ENCODE peak calls at places on chromosomes 3 and 15, in eight cellular contexts. One of them, this sample, is unnamed.

GRCh38 chr15:62449638-62450037 is 284.6 kb upstream of the C2CD4B start:
- DNase-seq in IMR-90: no peak
- DNase-seq in stimulated activated CD4-positive, alpha-beta T cell treated with anti-CD3 and anti-CD28 coated beads, Interleukin-4, amount 100 ng/mL, for 24 hours: no peak
- DNase-seq in HCEC 1CT: no peak
- DNase-seq in AG09319: no peak
- DNase-seq in HFFc6: no peak
- DNase-seq in effector CD4-positive, alpha-beta T cell: no peak
- DNase-seq in mammary epithelial cell: no peak
- DNase-seq in this sample: no peak

GRCh38 chr15:66462630-66463029 is 34.9 kb downstream of the SNAPC5 start:
- DNase-seq in IMR-90: peak; percentile 12
- DNase-seq in stimulated activated CD4-positive, alpha-beta T cell treated with anti-CD3 and anti-CD28 coated beads, Interleukin-4, amount 100 ng/mL, for 24 hours: no peak
- DNase-seq in HCEC 1CT: no peak
- DNase-seq in AG09319: no peak
- DNase-seq in HFFc6: no peak
- DNase-seq in effector CD4-positive, alpha-beta T cell: no peak
- DNase-seq in mammary epithelial cell: no peak
- DNase-seq in this sample: no peak

GRCh38 chr3:159236306-159236705 is 434.5 kb downstream of the MFSD1 start:
- DNase-seq in IMR-90: no peak
- DNase-seq in stimulated activated CD4-positive, alpha-beta T cell treated with anti-CD3 and anti-CD28 coated beads, Interleukin-4, amount 100 ng/mL, for 24 hours: no peak
- DNase-seq in HCEC 1CT: peak; percentile 57
- DNase-seq in AG09319: no peak
- DNase-seq in HFFc6: no peak
- DNase-seq in effector CD4-positive, alpha-beta T cell: no peak
- DNase-seq in mammary epithelial cell: no peak
- DNase-seq in this sample: no peak

GRCh38 chr3:184670091-184670602 is 41.7 kb downstream of the MAGEF1 start:
- DNase-seq in IMR-90: no peak
- DNase-seq in stimulated activated CD4-positive, alpha-beta T cell treated with anti-CD3 and anti-CD28 coated beads, Interleukin-4, amount 100 ng/mL, for 24 hours: no peak
- DNase-seq in HCEC 1CT: no peak
- DNase-seq in AG09319: no peak
- DNase-seq in HFFc6: no peak
- DNase-seq in effector CD4-positive, alpha-beta T cell: no peak
- DNase-seq in mammary epithelial cell: no peak
- DNase-seq in this sample: no peak

GRCh38 chr3:127734181-127734720 is 61.5 kb downstream of the ABTB1 start:
- DNase-seq in IMR-90: no peak
- DNase-seq in stimulated activated CD4-positive, alpha-beta T cell treated with anti-CD3 and anti-CD28 coated beads, Interleukin-4, amount 100 ng/mL, for 24 hours: no peak
- DNase-seq in HCEC 1CT: no peak
- DNase-seq in AG09319: no peak
- DNase-seq in HFFc6: no peak
- DNase-seq in effector CD4-positive, alpha-beta T cell: no peak
- DNase-seq in mammary epithelial cell: no peak
- DNase-seq in this sample: no peak

GRCh38 chr3:15165061-15165460 is 41.0 kb upstream of the CAPN7 start:
- DNase-seq in IMR-90: no peak
- DNase-seq in stimulated activated CD4-positive, alpha-beta T cell treated with anti-CD3 and anti-CD28 coated beads, Interleukin-4, amount 100 ng/mL, for 24 hours: no peak
- DNase-seq in HCEC 1CT: no peak
- DNase-seq in AG09319: no peak
- DNase-seq in HFFc6: no peak
- DNase-seq in effector CD4-positive, alpha-beta T cell: no peak
- DNase-seq in mammary epithelial cell: no peak
- DNase-seq in this sample: no peak

GRCh38 chr3:59258591-59258990 is 208.8 kb upstream of the CFAP20DC start:
- DNase-seq in IMR-90: no peak
- DNase-seq in stimulated activated CD4-positive, alpha-beta T cell treated with anti-CD3 and anti-CD28 coated beads, Interleukin-4, amount 100 ng/mL, for 24 hours: no peak
- DNase-seq in HCEC 1CT: no peak
- DNase-seq in AG09319: no peak
- DNase-seq in HFFc6: no peak
- DNase-seq in effector CD4-positive, alpha-beta T cell: no peak
- DNase-seq in mammary epithelial cell: no peak
- DNase-seq in this sample: no peak

GRCh38 chr3:40623567-40623966 is 98.8 kb downstream of the ZNF621 start:
- DNase-seq in IMR-90: no peak
- DNase-seq in stimulated activated CD4-positive, alpha-beta T cell treated with anti-CD3 and anti-CD28 coated beads, Interleukin-4, amount 100 ng/mL, for 24 hours: no peak
- DNase-seq in HCEC 1CT: no peak
- DNase-seq in AG09319: no peak
- DNase-seq in HFFc6: no peak
- DNase-seq in effector CD4-positive, alpha-beta T cell: no peak
- DNase-seq in mammary epithelial cell: peak; percentile 97
- DNase-seq in this sample: peak; percentile 63

GRCh38 chr15:38540516-38540915 is 24.1 kb downstream of the RASGRP1 start:
- DNase-seq in IMR-90: no peak
- DNase-seq in stimulated activated CD4-positive, alpha-beta T cell treated with anti-CD3 and anti-CD28 coated beads, Interleukin-4, amount 100 ng/mL, for 24 hours: no peak
- DNase-seq in HCEC 1CT: no peak
- DNase-seq in AG09319: no peak
- DNase-seq in HFFc6: peak; percentile 32
- DNase-seq in effector CD4-positive, alpha-beta T cell: no peak
- DNase-seq in mammary epithelial cell: no peak
- DNase-seq in this sample: no peak

GRCh38 chr3:57963811-57964346 is 44.3 kb upstream of the FLNB start:
- DNase-seq in IMR-90: no peak
- DNase-seq in stimulated activated CD4-positive, alpha-beta T cell treated with anti-CD3 and anti-CD28 coated beads, Interleukin-4, amount 100 ng/mL, for 24 hours: no peak
- DNase-seq in HCEC 1CT: no peak
- DNase-seq in AG09319: no peak
- DNase-seq in HFFc6: no peak
- DNase-seq in effector CD4-positive, alpha-beta T cell: no peak
- DNase-seq in mammary epithelial cell: peak; percentile 75
- DNase-seq in this sample: no peak

GRCh38 chr15:73991260-73991659 is 835 bp downstream of the STOML1 start:
- DNase-seq in IMR-90: no peak
- DNase-seq in stimulated activated CD4-positive, alpha-beta T cell treated with anti-CD3 and anti-CD28 coated beads, Interleukin-4, amount 100 ng/mL, for 24 hours: no peak
- DNase-seq in HCEC 1CT: peak; percentile 56
- DNase-seq in AG09319: no peak
- DNase-seq in HFFc6: no peak
- DNase-seq in effector CD4-positive, alpha-beta T cell: no peak
- DNase-seq in mammary epithelial cell: no peak
- DNase-seq in this sample: no peak

GRCh38 chr3:33417051-33417673 is 23.0 kb downstream of the UBP1 start:
- DNase-seq in IMR-90: peak; percentile 47
- DNase-seq in stimulated activated CD4-positive, alpha-beta T cell treated with anti-CD3 and anti-CD28 coated beads, Interleukin-4, amount 100 ng/mL, for 24 hours: no peak
- DNase-seq in HCEC 1CT: peak; percentile 75
- DNase-seq in AG09319: no peak
- DNase-seq in HFFc6: no peak
- DNase-seq in effector CD4-positive, alpha-beta T cell: no peak
- DNase-seq in mammary epithelial cell: peak; percentile 48
- DNase-seq in this sample: no peak

GRCh38 chr3:50448752-50449539 is 54.5 kb downstream of the CACNA2D2 start:
- DNase-seq in IMR-90: no peak
- DNase-seq in stimulated activated CD4-positive, alpha-beta T cell treated with anti-CD3 and anti-CD28 coated beads, Interleukin-4, amount 100 ng/mL, for 24 hours: no peak
- DNase-seq in HCEC 1CT: no peak
- DNase-seq in AG09319: no peak
- DNase-seq in HFFc6: no peak
- DNase-seq in effector CD4-positive, alpha-beta T cell: no peak
- DNase-seq in mammary epithelial cell: no peak
- DNase-seq in this sample: no peak

GRCh38 chr15:36428102-36428845 is 151.2 kb upstream of the CDIN1 start:
- DNase-seq in IMR-90: peak; percentile 100
- DNase-seq in stimulated activated CD4-positive, alpha-beta T cell treated with anti-CD3 and anti-CD28 coated beads, Interleukin-4, amount 100 ng/mL, for 24 hours: no peak
- DNase-seq in HCEC 1CT: peak; percentile 100
- DNase-seq in AG09319: peak; percentile 92
- DNase-seq in HFFc6: peak; percentile 100
- DNase-seq in effector CD4-positive, alpha-beta T cell: no peak
- DNase-seq in mammary epithelial cell: peak; percentile 100
- DNase-seq in this sample: no peak

GRCh38 chr3:28791713-28792255 is 443.2 kb upstream of the AZI2 start:
- DNase-seq in IMR-90: no peak
- DNase-seq in stimulated activated CD4-positive, alpha-beta T cell treated with anti-CD3 and anti-CD28 coated beads, Interleukin-4, amount 100 ng/mL, for 24 hours: no peak
- DNase-seq in HCEC 1CT: no peak
- DNase-seq in AG09319: no peak
- DNase-seq in HFFc6: peak; percentile 0
- DNase-seq in effector CD4-positive, alpha-beta T cell: no peak
- DNase-seq in mammary epithelial cell: no peak
- DNase-seq in this sample: no peak

GRCh38 chr3:133663569-133664313 is 2.0 kb upstream of the TOPBP1 start:
- DNase-seq in IMR-90: peak; percentile 55
- DNase-seq in stimulated activated CD4-positive, alpha-beta T cell treated with anti-CD3 and anti-CD28 coated beads, Interleukin-4, amount 100 ng/mL, for 24 hours: peak; percentile 36
- DNase-seq in HCEC 1CT: peak; percentile 61
- DNase-seq in AG09319: no peak
- DNase-seq in HFFc6: peak; percentile 58
- DNase-seq in effector CD4-positive, alpha-beta T cell: peak; percentile 6
- DNase-seq in mammary epithelial cell: peak; percentile 33
- DNase-seq in this sample: no peak

GRCh38 chr3:77053769-77054168 is 13.9 kb downstream of the ROBO2 start:
- DNase-seq in IMR-90: no peak
- DNase-seq in stimulated activated CD4-positive, alpha-beta T cell treated with anti-CD3 and anti-CD28 coated beads, Interleukin-4, amount 100 ng/mL, for 24 hours: no peak
- DNase-seq in HCEC 1CT: no peak
- DNase-seq in AG09319: no peak
- DNase-seq in HFFc6: no peak
- DNase-seq in effector CD4-positive, alpha-beta T cell: no peak
- DNase-seq in mammary epithelial cell: no peak
- DNase-seq in this sample: no peak

GRCh38 chr3:12722205-12722604 is 36.9 kb downstream of the TMEM40 start:
- DNase-seq in IMR-90: no peak
- DNase-seq in stimulated activated CD4-positive, alpha-beta T cell treated with anti-CD3 and anti-CD28 coated beads, Interleukin-4, amount 100 ng/mL, for 24 hours: no peak
- DNase-seq in HCEC 1CT: no peak
- DNase-seq in AG09319: no peak
- DNase-seq in HFFc6: no peak
- DNase-seq in effector CD4-positive, alpha-beta T cell: no peak
- DNase-seq in mammary epithelial cell: no peak
- DNase-seq in this sample: no peak

GRCh38 chr15:74580538-74581350 is 34.9 kb upstream of the CLK3 start:
- DNase-seq in IMR-90: no peak
- DNase-seq in stimulated activated CD4-positive, alpha-beta T cell treated with anti-CD3 and anti-CD28 coated beads, Interleukin-4, amount 100 ng/mL, for 24 hours: no peak
- DNase-seq in HCEC 1CT: no peak
- DNase-seq in AG09319: no peak
- DNase-seq in HFFc6: no peak
- DNase-seq in effector CD4-positive, alpha-beta T cell: no peak
- DNase-seq in mammary epithelial cell: peak; percentile 49
- DNase-seq in this sample: no peak

GRCh38 chr3:183513046-183513706 is 42.3 kb downstream of the KLHL6 start:
- DNase-seq in IMR-90: no peak
- DNase-seq in stimulated activated CD4-positive, alpha-beta T cell treated with anti-CD3 and anti-CD28 coated beads, Interleukin-4, amount 100 ng/mL, for 24 hours: peak; percentile 30
- DNase-seq in HCEC 1CT: no peak
- DNase-seq in AG09319: no peak
- DNase-seq in HFFc6: no peak
- DNase-seq in effector CD4-positive, alpha-beta T cell: peak; percentile 48
- DNase-seq in mammary epithelial cell: no peak
- DNase-seq in this sample: no peak

GRCh38 chr15:77877869-77878577 is 199.5 kb downstream of the TBC1D2B start:
- DNase-seq in IMR-90: no peak
- DNase-seq in stimulated activated CD4-positive, alpha-beta T cell treated with anti-CD3 and anti-CD28 coated beads, Interleukin-4, amount 100 ng/mL, for 24 hours: no peak
- DNase-seq in HCEC 1CT: no peak
- DNase-seq in AG09319: no peak
- DNase-seq in HFFc6: no peak
- DNase-seq in effector CD4-positive, alpha-beta T cell: no peak
- DNase-seq in mammary epithelial cell: no peak
- DNase-seq in this sample: no peak

GRCh38 chr3:88433572-88433971 is 283.8 kb downstream of the C3orf38 start:
- DNase-seq in IMR-90: no peak
- DNase-seq in stimulated activated CD4-positive, alpha-beta T cell treated with anti-CD3 and anti-CD28 coated beads, Interleukin-4, amount 100 ng/mL, for 24 hours: no peak
- DNase-seq in HCEC 1CT: no peak
- DNase-seq in AG09319: no peak
- DNase-seq in HFFc6: no peak
- DNase-seq in effector CD4-positive, alpha-beta T cell: no peak
- DNase-seq in mammary epithelial cell: no peak
- DNase-seq in this sample: peak; percentile 35

GRCh38 chr3:10764314-10765051 is 51.5 kb upstream of the SLC6A11 start:
- DNase-seq in IMR-90: no peak
- DNase-seq in stimulated activated CD4-positive, alpha-beta T cell treated with anti-CD3 and anti-CD28 coated beads, Interleukin-4, amount 100 ng/mL, for 24 hours: no peak
- DNase-seq in HCEC 1CT: no peak
- DNase-seq in AG09319: no peak
- DNase-seq in HFFc6: no peak
- DNase-seq in effector CD4-positive, alpha-beta T cell: no peak
- DNase-seq in mammary epithelial cell: no peak
- DNase-seq in this sample: no peak

GRCh38 chr15:100788080-100788730 is 91.4 kb upstream of the ALDH1A3 start:
- DNase-seq in IMR-90: no peak
- DNase-seq in stimulated activated CD4-positive, alpha-beta T cell treated with anti-CD3 and anti-CD28 coated beads, Interleukin-4, amount 100 ng/mL, for 24 hours: no peak
- DNase-seq in HCEC 1CT: no peak
- DNase-seq in AG09319: no peak
- DNase-seq in HFFc6: no peak
- DNase-seq in effector CD4-positive, alpha-beta T cell: no peak
- DNase-seq in mammary epithelial cell: no peak
- DNase-seq in this sample: no peak

GRCh38 chr3:112770026-112770626 is 76.5 kb downstream of the CD200R1L start:
- DNase-seq in IMR-90: peak; percentile 87
- DNase-seq in stimulated activated CD4-positive, alpha-beta T cell treated with anti-CD3 and anti-CD28 coated beads, Interleukin-4, amount 100 ng/mL, for 24 hours: peak; percentile 57
- DNase-seq in HCEC 1CT: peak; percentile 88
- DNase-seq in AG09319: no peak
- DNase-seq in HFFc6: peak; percentile 64
- DNase-seq in effector CD4-positive, alpha-beta T cell: no peak
- DNase-seq in mammary epithelial cell: peak; percentile 85
- DNase-seq in this sample: no peak

GRCh38 chr3:120064641-120065040 is 29.6 kb downstream of the GSK3B start:
- DNase-seq in IMR-90: no peak
- DNase-seq in stimulated activated CD4-positive, alpha-beta T cell treated with anti-CD3 and anti-CD28 coated beads, Interleukin-4, amount 100 ng/mL, for 24 hours: no peak
- DNase-seq in HCEC 1CT: no peak
- DNase-seq in AG09319: no peak
- DNase-seq in HFFc6: no peak
- DNase-seq in effector CD4-positive, alpha-beta T cell: no peak
- DNase-seq in mammary epithelial cell: no peak
- DNase-seq in this sample: no peak

GRCh38 chr3:68945231-68945630 is 12.9 kb upstream of the TAFA4 start:
- DNase-seq in IMR-90: no peak
- DNase-seq in stimulated activated CD4-positive, alpha-beta T cell treated with anti-CD3 and anti-CD28 coated beads, Interleukin-4, amount 100 ng/mL, for 24 hours: no peak
- DNase-seq in HCEC 1CT: no peak
- DNase-seq in AG09319: no peak
- DNase-seq in HFFc6: no peak
- DNase-seq in effector CD4-positive, alpha-beta T cell: no peak
- DNase-seq in mammary epithelial cell: no peak
- DNase-seq in this sample: no peak